ENCODE peak calls at places on chromosomes 6 and 20, in six cellular contexts. P is progenitor cell of endocrine pancreas, S is NCI-H1436, K is kidney tubule cell, Y is hypothalamus, Z is Calu3. V is an unnamed sample.

GRCh38 chr6:107489636-107490567 is at the start of gene SOBP:
- DNase-seq in P (peak; percentile 38), S (peak; percentile 73), K (peak; percentile 38), Y (peak; percentile 68), Z (peak; percentile 41), V (no peak)

GRCh38 chr6:168385380-168385779 is 55.6 kb upstream of the SMOC2 start:
- DNase-seq in P (no peak), S (no peak), K (no peak), Y (no peak), Z (no peak), V (no peak)

GRCh38 chr6:134041093-134041492 is 11.3 kb downstream of the SLC2A12 start:
- DNase-seq in P (no peak), S (no peak), K (peak; percentile 61), Y (no peak), Z (no peak), V (no peak)

GRCh38 chr20:6769953-6770831 is 2.7 kb downstream of the BMP2 start:
- DNase-seq in P (peak; percentile 30), S (no peak), K (peak; percentile 76), Y (no peak), Z (peak; percentile 52), V (no peak)

GRCh38 chr20:825710-826421 is 7.6 kb upstream of the FAM110A start:
- DNase-seq in P (no peak), S (no peak), K (no peak), Y (no peak), Z (no peak), V (no peak)

GRCh38 chr6:83439201-83439600 is 8.3 kb upstream of the ME1 start:
- DNase-seq in P (no peak), S (no peak), K (no peak), Y (no peak), Z (no peak), V (no peak)

GRCh38 chr6:39357998-39358686 is 35.6 kb upstream of the KCNK16 start:
- DNase-seq in P (no peak), S (no peak), K (peak; percentile 78), Y (no peak), Z (peak; percentile 43), V (no peak)

GRCh38 chr6:88629838-88630462 is 333.5 kb downstream of the RNGTT start:
- DNase-seq in P (no peak), S (peak; percentile 8), K (peak; percentile 2), Y (no peak), Z (no peak), V (no peak)

GRCh38 chr20:51528263-51529026 is 14.1 kb downstream of the NFATC2 start:
- DNase-seq in P (no peak), S (no peak), K (no peak), Y (no peak), Z (no peak), V (no peak)

GRCh38 chr6:41561386-41561785 is 15.2 kb downstream of the FOXP4 start:
- DNase-seq in P (no peak), S (no peak), K (no peak), Y (no peak), Z (no peak), V (no peak)

GRCh38 chr6:118644007-118644406 is 7.4 kb downstream of the CEP85L start:
- DNase-seq in P (no peak), S (no peak), K (peak; percentile 47), Y (no peak), Z (no peak), V (no peak)

GRCh38 chr6:39206250-39206721 is 23.0 kb downstream of the KCNK5 start:
- DNase-seq in P (no peak), S (no peak), K (peak; percentile 64), Y (no peak), Z (no peak), V (no peak)

GRCh38 chr6:24879351-24879750 is 56.4 kb downstream of the RIPOR2 start:
- DNase-seq in P (no peak), S (no peak), K (peak; percentile 10), Y (no peak), Z (no peak), V (no peak)

GRCh38 chr6:139080255-139080920 is 51.8 kb downstream of the ABRACL start:
- DNase-seq in P (no peak), S (no peak), K (no peak), Y (no peak), Z (no peak), V (no peak)

GRCh38 chr6:85361643-85362014 is 88.3 kb upstream of the NT5E start:
- DNase-seq in P (no peak), S (no peak), K (no peak), Y (no peak), Z (peak; percentile 26), V (no peak)

GRCh38 chr6:84150680-84151079 is 76.8 kb downstream of the CEP162 start:
- DNase-seq in P (no peak), S (no peak), K (peak; percentile 62), Y (no peak), Z (no peak), V (no peak)

GRCh38 chr20:41392295-41392694 is 25.7 kb upstream of the EMILIN3 start:
- DNase-seq in P (no peak), S (no peak), K (no peak), Y (no peak), Z (no peak), V (no peak)

GRCh38 chr6:130466744-130467052 is 100.9 kb downstream of the TMEM200A start:
- DNase-seq in P (no peak), S (no peak), K (no peak), Y (no peak), Z (no peak), V (no peak)

GRCh38 chr6:95877480-95877879 is 138.3 kb upstream of the FUT9 start:
- DNase-seq in P (no peak), S (no peak), K (no peak), Y (no peak), Z (no peak), V (no peak)

GRCh38 chr6:79733388-79733787 is 102.3 kb downstream of the SH3BGRL2 start:
- DNase-seq in P (no peak), S (no peak), K (no peak), Y (no peak), Z (no peak), V (no peak)

GRCh38 chr6:157610451-157610999 is 212.5 kb upstream of the SNX9 start:
- DNase-seq in P (no peak), S (no peak), K (no peak), Y (no peak), Z (no peak), V (no peak)

GRCh38 chr20:17674722-17675518 is 7.1 kb downstream of the RRBP1 start:
- DNase-seq in P (no peak), S (no peak), K (no peak), Y (no peak), Z (no peak), V (no peak)

GRCh38 chr6:75818061-75818855 is 69.2 kb downstream of the MYO6 start:
- DNase-seq in P (no peak), S (no peak), K (peak; percentile 46), Y (no peak), Z (no peak), V (no peak)

GRCh38 chr20:44460795-44461141 is 14.9 kb upstream of the TTPAL start:
- DNase-seq in P (no peak), S (peak; percentile 34), K (peak; percentile 31), Y (no peak), Z (peak; percentile 40), V (no peak)

GRCh38 chr6:142819603-142820335 is 125.2 kb downstream of the HIVEP2 start:
- DNase-seq in P (no peak), S (no peak), K (peak; percentile 77), Y (no peak), Z (no peak), V (no peak)

GRCh38 chr20:5357942-5358341 is 41.2 kb upstream of the PROKR2 start:
- DNase-seq in P (no peak), S (no peak), K (no peak), Y (no peak), Z (no peak), V (peak; percentile 63)

GRCh38 chr6:112464901-112465661 is 118.0 kb downstream of the RFPL4B start:
- DNase-seq in P (no peak), S (no peak), K (no peak), Y (no peak), Z (no peak), V (no peak)

GRCh38 chr6:93468291-93468690 is 48.9 kb upstream of the EPHA7 start:
- DNase-seq in P (no peak), S (no peak), K (no peak), Y (no peak), Z (no peak), V (no peak)

GRCh38 chr20:2156666-2157624 is 55.3 kb downstream of the STK35 start:
- DNase-seq in P (no peak), S (no peak), K (no peak), Y (no peak), Z (no peak), V (no peak)

GRCh38 chr20:50282592-50283241 is 92.1 kb downstream of the CEBPB start:
- DNase-seq in P (no peak), S (no peak), K (no peak), Y (no peak), Z (no peak), V (no peak)

GRCh38 chr6:122049341-122049740 is 350.1 kb upstream of the HSF2 start:
- DNase-seq in P (no peak), S (no peak), K (no peak), Y (peak; percentile 11), Z (no peak), V (no peak)

GRCh38 chr20:44001667-44002596 is 87.3 kb downstream of the TOX2 start:
- DNase-seq in P (no peak), S (no peak), K (no peak), Y (no peak), Z (no peak), V (no peak)

GRCh38 chr6:101779051-101779844 is 385.7 kb downstream of the GRIK2 start:
- DNase-seq in P (no peak), S (no peak), K (peak; percentile 53), Y (no peak), Z (no peak), V (no peak)

GRCh38 chr6:170057961-170058877 is 232.7 kb downstream of the DLL1 start:
- DNase-seq in P (no peak), S (no peak), K (no peak), Y (no peak), Z (no peak), V (no peak)

GRCh38 chr6:2658788-2659187 is 91.9 kb downstream of the MYLK4 start:
- DNase-seq in P (no peak), S (no peak), K (peak; percentile 77), Y (no peak), Z (peak; percentile 28), V (no peak)

GRCh38 chr6:111767752-111768430 is 105.4 kb downstream of the FYN start:
- DNase-seq in P (no peak), S (no peak), K (no peak), Y (no peak), Z (no peak), V (no peak)

GRCh38 chr20:7399575-7399974 is 540.7 kb downstream of the HAO1 start:
- DNase-seq in P (no peak), S (no peak), K (no peak), Y (no peak), Z (no peak), V (no peak)

GRCh38 chr6:170028629-170029345 is 262.1 kb downstream of the DLL1 start:
- DNase-seq in P (no peak), S (no peak), K (no peak), Y (no peak), Z (no peak), V (no peak)

V was measured in SIG-M5.